ENCODE peak calls at places on chromosome 20, in five cellular contexts. B is body of pancreas, L is H9, H is upper lobe of right lung, I is transverse colon. Z is an unnamed sample. For H3K4me1, the result is how much of the 10 kb centered on the place peaks cover.

GRCh38 chr20:40111282-40111681 is 577.8 kb downstream of the MAFB start:
- DNase-seq in B (no peak), L (no peak), H (no peak), I (no peak), Z (no peak)

GRCh38 chr20:20338133-20338730 is 29.7 kb upstream of the INSM1 start:
- DNase-seq in B (no peak), L (no peak), H (no peak), I (no peak), Z (no peak)

GRCh38 chr20:51387125-51387865 is 155.2 kb downstream of the NFATC2 start:
- DNase-seq in B (no peak), L (peak), H (no peak), I (no peak), Z (no peak)

GRCh38 chr20:61956396-61957342 is 109.0 kb downstream of the TAF4 start:
- DNase-seq in B (peak), L (no peak), H (no peak), I (no peak), Z (no peak)

GRCh38 chr20:32583581-32584045 is 1.5 kb downstream of the NOL4L start:
- DNase-seq in B (no peak), L (no peak), H (no peak), I (no peak), Z (no peak)

GRCh38 chr20:10492065-10492464 is 57.0 kb downstream of the SLX4IP start:
- DNase-seq in B (no peak), L (no peak), H (no peak), I (no peak), Z (no peak)

GRCh38 chr20:25294459-25295385 is 46.8 kb downstream of the PYGB start:
- DNase-seq in B (no peak), L (peak), H (no peak), I (peak), Z (peak)

GRCh38 chr20:3041818-3042504 is 1.5 kb upstream of the GNRH2 start:
- DNase-seq in B (peak), L (no peak), H (no peak), I (no peak), Z (no peak)

GRCh38 chr20:53622247-53623114 is 28.8 kb upstream of the ZNF217 start:
- DNase-seq in B (no peak), L (no peak), H (no peak), I (no peak), Z (peak)

GRCh38 chr20:18611492-18611891 is 23.6 kb downstream of the DTD1 start:
- DNase-seq in B (no peak), L (no peak), H (no peak), I (no peak), Z (no peak)

GRCh38 chr20:50992733-50993457 is 30.0 kb downstream of the KCNG1 start:
- DNase-seq in B (no peak), L (peak), H (no peak), I (peak), Z (peak)

GRCh38 chr20:63945921-63946920 is 10.0 kb downstream of the UCKL1 start:
- DNase-seq in B (no peak), L (no peak), H (no peak), I (peak), Z (no peak)

GRCh38 chr20:25389858-25390537 is 637 bp downstream of the ABHD12 start:
- DNase-seq in B (peak), L (peak), H (peak), I (peak), Z (peak)

GRCh38 chr20:39103732-39104131 is 141.6 kb downstream of the DHX35 start:
- DNase-seq in B (no peak), L (no peak), H (no peak), I (no peak), Z (no peak)

GRCh38 chr20:58907481-58908137 is 55.1 kb downstream of the GNAS start:
- DNase-seq in B (peak), L (no peak), H (peak), I (peak), Z (no peak)

GRCh38 chr20:53606364-53606985 is 12.8 kb upstream of the ZNF217 start:
- DNase-seq in B (no peak), L (no peak), H (peak), I (no peak), Z (peak)

GRCh38 chr20:50015993-50016770 is 33.4 kb downstream of the SNAI1 start:
- DNase-seq in B (no peak), L (no peak), H (no peak), I (no peak), Z (no peak)

GRCh38 chr20:58891076-58891685 is 38.7 kb downstream of the GNAS start:
- DNase-seq in B (peak), L (peak), H (peak), I (peak), Z (no peak)

GRCh38 chr20:5716953-5717352 is 33.2 kb upstream of the SHLD1 start:
- DNase-seq in B (no peak), L (no peak), H (no peak), I (no peak), Z (no peak)

GRCh38 chr20:50020283-50020682 is 37.5 kb downstream of the SNAI1 start:
- DNase-seq in B (no peak), L (no peak), H (no peak), I (no peak), Z (no peak)

GRCh38 chr20:46951405-46951804 is 56.8 kb downstream of the EYA2 start:
- DNase-seq in B (no peak), L (no peak), H (no peak), I (no peak), Z (no peak)

GRCh38 chr20:25544316-25544715 is 41.0 kb downstream of the NINL start:
- DNase-seq in B (no peak), L (no peak), H (no peak), I (no peak), Z (no peak)

GRCh38 chr20:59573837-59574236 is 30.5 kb upstream of the PHACTR3 start:
- DNase-seq in B (no peak), L (no peak), H (no peak), I (no peak), Z (no peak)

GRCh38 chr20:42197599-42197998 is 579.4 kb upstream of the CHD6 start:
- DNase-seq in B (no peak), L (no peak), H (no peak), I (no peak), Z (no peak)

GRCh38 chr20:33005132-33005566 is 916 bp upstream of the SUN5 start:
- DNase-seq in B (no peak), L (peak), H (no peak), I (no peak), Z (peak)

GRCh38 chr20:46708172-46708860 is 1.1 kb upstream of the SLC2A10 start:
- DNase-seq in B (peak), L (peak), H (no peak), I (peak), Z (no peak)

GRCh38 chr20:61812121-61812520 is 253.6 kb downstream of the TAF4 start:
- DNase-seq in B (no peak), L (no peak), H (no peak), I (no peak), Z (no peak)

GRCh38 chr20:14717124-14718004 is 380.0 kb upstream of the FLRT3 start:
- DNase-seq in B (no peak), L (no peak), H (no peak), I (no peak), Z (no peak)

GRCh38 chr20:14716251-14716650 is 378.8 kb upstream of the FLRT3 start:
- DNase-seq in B (no peak), L (peak), H (no peak), I (no peak), Z (no peak)

GRCh38 chr20:14712302-14712739 is 374.9 kb upstream of the FLRT3 start:
- DNase-seq in B (no peak), L (no peak), H (no peak), I (no peak), Z (no peak)

GRCh38 chr20:14711681-14712080 is 374.3 kb upstream of the FLRT3 start:
- DNase-seq in B (no peak), L (no peak), H (no peak), I (no peak), Z (no peak)

DNA sequence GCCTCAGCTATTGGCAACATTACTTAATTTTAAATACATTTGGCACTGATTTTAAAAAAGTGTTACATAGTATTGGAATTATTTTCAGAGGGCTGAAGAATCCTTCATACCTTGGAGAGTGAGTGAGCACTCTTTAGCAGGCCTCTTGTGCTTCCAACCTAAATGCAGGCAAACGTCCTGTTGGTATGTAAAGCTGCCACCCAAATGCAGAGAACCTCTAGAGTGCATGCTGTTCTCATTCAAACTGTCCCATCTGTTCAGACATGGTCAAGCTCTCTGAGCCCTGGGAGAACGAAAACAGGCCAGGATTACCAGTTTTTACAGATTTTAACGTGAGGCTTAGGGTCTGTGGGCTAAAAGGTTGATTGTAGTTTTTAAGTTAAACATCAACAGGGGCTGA is 378.0 kb upstream of the FLRT3 start:
- DNase-seq in B (no peak), L (peak), H (no peak), I (no peak), Z (no peak)
- H3K4me1 ChIP-seq in B (under half), L (under half), H (under half), I (under half), Z (under half)

GRCh38 chr20:44609006-44609510 is 26.7 kb downstream of the PKIG start:
- DNase-seq in B (no peak), L (no peak), H (no peak), I (no peak), Z (no peak)
- H3K27ac ChIP-seq in B (peak), L (no peak), H (peak), I (peak), Z (peak)

DNA sequence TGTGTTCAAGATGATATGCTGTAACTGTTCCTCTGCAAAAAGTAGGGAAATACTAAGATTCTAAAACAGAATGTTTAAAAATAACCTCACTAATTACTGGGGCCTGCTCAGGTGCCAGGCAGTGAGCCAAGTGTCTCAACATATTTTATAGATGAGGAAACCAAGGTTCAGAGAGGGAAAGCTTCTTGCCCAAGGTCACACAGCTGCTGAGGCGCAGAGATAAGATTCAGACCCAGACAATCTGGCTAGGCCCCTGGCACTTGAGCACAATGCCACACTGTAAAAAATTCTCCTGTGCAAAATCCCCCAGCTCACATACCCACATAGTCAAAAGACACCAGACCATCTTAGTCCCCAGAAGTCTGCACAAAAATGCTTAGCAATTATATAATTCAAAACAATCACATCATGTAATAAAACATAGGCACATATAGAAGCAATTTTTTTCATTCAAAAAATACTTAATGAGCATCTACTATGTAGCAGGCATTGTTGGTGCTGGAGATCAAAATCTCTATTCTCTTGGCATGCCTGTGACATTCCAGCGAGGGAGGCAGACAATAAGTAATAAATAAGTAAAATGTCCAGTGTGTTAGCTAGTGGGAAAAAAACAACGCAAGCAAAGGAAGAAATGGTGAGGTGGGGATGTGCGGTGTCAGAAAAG is 10.3 kb downstream of the PREX1 start:
- DNase-seq in B (no peak), L (no peak), H (no peak), I (no peak), Z (no peak)
- H3K4me1 ChIP-seq in B (under half), L (under half), H (half or more), I (under half), Z (under half)

DNA sequence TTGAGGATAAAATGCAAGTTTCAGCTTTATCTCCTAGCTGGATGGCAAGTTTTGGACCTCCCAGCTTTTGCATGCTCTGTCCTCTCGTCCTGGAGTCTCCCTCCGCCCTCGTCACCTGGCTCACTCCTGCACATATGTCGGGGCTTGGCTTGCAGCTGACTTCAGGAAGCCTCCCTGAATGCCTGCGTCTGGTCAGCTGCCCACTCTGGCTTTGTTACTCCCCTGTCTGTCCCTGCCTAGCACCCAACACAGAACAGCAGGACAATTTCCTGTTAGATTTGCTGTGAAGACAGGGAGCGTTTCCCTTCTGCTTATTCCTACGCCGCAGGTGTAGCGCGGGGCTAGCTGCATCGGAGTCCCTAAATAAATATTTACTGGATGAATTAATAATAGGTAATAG is 5.4 kb downstream of the JPH2 start:
- DNase-seq in B (no peak), L (no peak), H (no peak), I (no peak), Z (no peak)
- H3K27ac ChIP-seq in B (no peak), L (no peak), H (no peak), I (peak), Z (no peak)

GRCh38 chr20:37295595-37295994 is 6.1 kb downstream of the MANBAL start:
- DNase-seq in B (no peak), L (no peak), H (no peak), I (no peak), Z (no peak)

GRCh38 chr20:37295001-37295400 is 5.5 kb downstream of the MANBAL start:
- DNase-seq in B (no peak), L (no peak), H (no peak), I (no peak), Z (no peak)

GRCh38 chr20:37291724-37292126 is 2.3 kb downstream of the MANBAL start:
- DNase-seq in B (no peak), L (no peak), H (no peak), I (no peak), Z (no peak)

GRCh38 chr20:37294262-37294981 is 5.0 kb downstream of the MANBAL start:
- DNase-seq in B (no peak), L (no peak), H (no peak), I (no peak), Z (no peak)

DNA sequence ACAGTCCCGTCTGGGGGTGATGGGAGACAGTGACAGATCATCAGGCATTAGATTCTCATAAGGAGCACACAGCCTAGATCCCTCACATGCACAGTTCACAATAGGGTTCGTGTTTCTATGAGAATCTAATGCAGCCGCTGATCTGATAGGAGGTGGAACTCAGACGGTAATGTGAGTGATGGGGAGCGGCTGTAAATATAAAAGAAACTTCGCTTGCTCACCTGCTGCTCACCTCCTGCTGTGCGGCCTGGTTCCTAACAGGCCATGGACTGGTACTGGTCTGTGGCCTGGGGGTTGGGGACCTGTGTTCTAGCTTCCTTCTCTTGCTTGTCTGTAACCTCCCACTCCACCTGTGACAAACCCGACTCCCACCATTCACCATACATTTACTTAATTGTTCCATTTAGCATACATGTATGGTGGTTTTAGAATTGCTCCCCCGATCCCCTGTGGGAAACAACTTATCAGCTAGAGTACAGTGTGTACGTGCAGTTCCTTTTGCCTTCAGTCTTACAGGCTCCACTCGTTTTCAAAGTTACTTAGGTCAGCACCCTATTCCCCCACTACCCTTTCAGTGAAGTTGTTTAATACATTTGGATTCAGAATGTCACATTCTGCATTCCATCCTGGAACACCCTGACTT is 4.0 kb downstream of the MANBAL start:
- DNase-seq in B (no peak), L (no peak), H (no peak), I (no peak), Z (no peak)
- H3K4me1 ChIP-seq in B (half or more), L (under half), H (under half), I (under half), Z (under half)

Z was measured in DND-41.